ENCODE peak calls at places on chromosomes 7 and 10, in nine cellular contexts. T is left lung, B is GM20000, U is IMR-90, A is Peyer's patch, H is Panc1, K is bronchial epithelial cell, Q is A549, L is AG10803. V is an unnamed sample.

GRCh38 chr7:17029150-17029549 is 147.4 kb upstream of the AGR3 start:
- DNase-seq in L (no peak), T (no peak), Q (no peak), K (no peak), U (no peak), H (no peak), B (no peak), A (no peak), V (no peak)

GRCh38 chr7:32673275-32673983 is 178.1 kb downstream of the AVL9 start:
- DNase-seq in A (no peak), H (no peak), K (no peak), L (no peak), T (no peak), U (no peak), Q (no peak), B (no peak), V (no peak)

GRCh38 chr7:150944066-150945042 is 33.8 kb downstream of the KCNH2 start:
- DNase-seq in U (no peak), T (peak; percentile 49), K (peak; percentile 88), B (no peak), Q (no peak), L (no peak), H (no peak), A (no peak), V (no peak)

GRCh38 chr10:33306756-33307519 is 27.5 kb downstream of the NRP1 start:
- DNase-seq in H (no peak), L (peak; percentile 91), T (no peak), U (peak; percentile 79), A (no peak), B (no peak), Q (peak; percentile 76), K (peak; percentile 66), V (no peak)

GRCh38 chr7:155153676-155154075 is 83.6 kb downstream of the HTR5A start:
- DNase-seq in B (no peak), H (no peak), Q (no peak), K (no peak), A (no peak), U (no peak), L (no peak), T (no peak), V (no peak)

GRCh38 chr10:22932626-22933370 is 4.9 kb downstream of the ARMC3 start:
- DNase-seq in U (no peak), H (no peak), K (no peak), L (no peak), A (no peak), T (no peak), B (no peak), Q (no peak), V (no peak)

GRCh38 chr10:10804998-10805737 is 212.5 kb upstream of the CELF2 start:
- DNase-seq in B (no peak), T (peak; percentile 24), H (no peak), A (no peak), U (peak; percentile 77), L (peak; percentile 88), K (peak; percentile 90), Q (peak; percentile 4), V (no peak)

GRCh38 chr10:97827778-97828291 is 21.8 kb upstream of the GOLGA7B start:
- DNase-seq in L (peak; percentile 42), Q (no peak), U (no peak), B (no peak), A (no peak), H (no peak), K (no peak), T (no peak), V (no peak)

GRCh38 chr7:132399367-132399766 is 176.9 kb downstream of the PLXNA4 start:
- DNase-seq in Q (no peak), B (no peak), L (no peak), U (no peak), H (no peak), K (no peak), T (no peak), A (no peak), V (no peak)

GRCh38 chr10:47451275-47451997 is 32.5 kb downstream of the ANXA8 start:
- DNase-seq in H (no peak), U (no peak), K (no peak), A (no peak), Q (no peak), B (no peak), T (no peak), L (no peak), V (no peak)

GRCh38 chr7:141889323-141889722 is 26.9 kb upstream of the OR9A4 start:
- DNase-seq in K (peak; percentile 17), B (no peak), Q (no peak), L (no peak), H (no peak), A (no peak), T (no peak), U (no peak), V (no peak)

GRCh38 chr10:70445718-70446485 is 4.4 kb upstream of the NODAL start:
- DNase-seq in H (no peak), L (peak; percentile 62), K (no peak), A (no peak), B (no peak), Q (no peak), T (no peak), U (peak; percentile 91), V (no peak)

GRCh38 chr10:101952196-101952595 is 103.8 kb downstream of the ARMH3 start:
- DNase-seq in B (no peak), L (no peak), H (no peak), T (no peak), U (peak; percentile 49), A (no peak), K (no peak), Q (no peak), V (no peak)

GRCh38 chr7:116981887-116982430 is 28.7 kb downstream of the ST7 start:
- DNase-seq in L (no peak), B (no peak), K (peak; percentile 28), U (no peak), A (no peak), H (no peak), Q (no peak), T (no peak), V (no peak)

GRCh38 chr7:116986611-116987565 is 33.6 kb downstream of the ST7 start:
- DNase-seq in U (peak; percentile 16), K (no peak), Q (no peak), H (no peak), B (no peak), L (no peak), A (no peak), T (no peak), V (no peak)

GRCh38 chr7:116985575-116985974 is 32.3 kb downstream of the ST7 start:
- DNase-seq in U (no peak), Q (no peak), A (no peak), L (no peak), K (no peak), B (no peak), T (no peak), H (no peak), V (no peak)

GRCh38 chr7:116984511-116984910 is 31.2 kb downstream of the ST7 start:
- DNase-seq in L (no peak), Q (no peak), T (no peak), B (no peak), K (no peak), U (no peak), A (no peak), H (no peak), V (no peak)

GRCh38 chr7:116984917-116985316 is 31.6 kb downstream of the ST7 start:
- DNase-seq in K (peak; percentile 52), U (peak; percentile 28), A (no peak), T (no peak), H (no peak), L (peak; percentile 31), B (no peak), Q (peak; percentile 22), V (no peak)
- TF ChIP-seq CTCF in K (peak; percentile 34), U (peak; percentile 66), A (peak; percentile 50), T (peak; percentile 60), H (peak; percentile 77), L (peak; percentile 74), B (peak; percentile 25), Q (peak; percentile 84), V (peak; percentile 58)

GRCh38 chr7:57300747-57301146 is 149.2 kb upstream of the ZNF716 start:
- DNase-seq in Q (no peak), B (no peak), A (no peak), T (no peak), H (no peak), U (no peak), L (no peak), K (no peak), V (no peak)

GRCh38 chr7:57308631-57309408 is 141.2 kb upstream of the ZNF716 start:
- DNase-seq in K (no peak), L (no peak), A (no peak), T (no peak), Q (no peak), U (no peak), H (no peak), B (no peak), V (no peak)

GRCh38 chr7:57305192-57305748 is 144.7 kb upstream of the ZNF716 start:
- DNase-seq in A (no peak), H (no peak), Q (no peak), L (no peak), K (no peak), B (no peak), T (no peak), U (no peak), V (no peak)
- TF ChIP-seq CTCF in A (no peak), H (peak; percentile 57), Q (no peak), L (no peak), K (no peak), B (no peak), T (no peak), U (no peak), V (peak; percentile 5)

GRCh38 chr7:1883834-1884582 is 213.9 kb downstream of the ELFN1 start:
- DNase-seq in B (no peak), T (peak; percentile 76), A (no peak), L (no peak), Q (peak; percentile 13), U (no peak), K (no peak), H (no peak), V (no peak)
- TF ChIP-seq CTCF in B (no peak), T (no peak), A (no peak), L (no peak), Q (no peak), U (no peak), K (no peak), H (no peak), V (no peak)

GRCh38 chr10:80458263-80458625 is 4.1 kb downstream of the TSPAN14 start:
- DNase-seq in U (no peak), L (no peak), H (no peak), Q (no peak), B (no peak), K (no peak), T (no peak), A (no peak), V (no peak)

GRCh38 chr10:80459047-80459865 is 5.1 kb downstream of the TSPAN14 start:
- DNase-seq in Q (no peak), K (peak; percentile 68), B (peak; percentile 71), T (peak; percentile 90), U (no peak), A (peak; percentile 87), L (peak; percentile 93), H (no peak), V (no peak)

GRCh38 chr10:80455461-80456345 is 1.6 kb downstream of the TSPAN14 start:
- DNase-seq in T (no peak), L (no peak), Q (no peak), K (no peak), H (no peak), A (no peak), B (no peak), U (no peak), V (no peak)

GRCh38 chr10:80458638-80459037 is 4.5 kb downstream of the TSPAN14 start:
- DNase-seq in Q (no peak), A (no peak), K (no peak), H (no peak), L (peak; percentile 29), B (no peak), T (no peak), U (no peak), V (no peak)

GRCh38 chr10:80457554-80458262 is 3.6 kb downstream of the TSPAN14 start:
- DNase-seq in T (no peak), U (no peak), K (no peak), A (no peak), H (no peak), Q (no peak), L (no peak), B (no peak), V (no peak)
- TF ChIP-seq CTCF in T (no peak), U (no peak), K (peak; percentile 32), A (no peak), H (no peak), Q (no peak), L (no peak), B (no peak), V (no peak)